ENCODE peak calls at places on chromosomes 5 and 9, in nine cellular contexts. J is CD8-positive, alpha-beta T cell; L is smooth muscle cell of the brain vasculature; N is left lobe of liver; K is dorsolateral prefrontal cortex; M is head of caudate nucleus; E is T1000; T is NCI-H1092 treated with DMSO at 0.1 percent for 48 hours; I is effector CD4-positive, alpha-beta T cell. Y is an unnamed sample.

GRCh38 chr9:4241552-4241951 is 58.3 kb downstream of the GLIS3 start:
- DNase-seq in J (no peak), L (no peak), N (no peak), K (no peak), M (no peak), E (no peak), T (no peak), I (no peak), Y (no peak)

GRCh38 chr5:72817639-72818266 is 1.3 kb downstream of the TNPO1 start:
- DNase-seq in J (no peak), L (no peak), N (no peak), K (no peak), M (no peak), E (no peak), T (no peak), I (no peak), Y (no peak)

GRCh38 chr9:105958587-105958986 is 264.2 kb downstream of the TMEM38B start:
- DNase-seq in J (no peak), L (no peak), N (no peak), K (no peak), M (no peak), E (no peak), T (no peak), I (no peak), Y (no peak)

GRCh38 chr9:93822229-93822628 is 132.9 kb downstream of the BARX1 start:
- DNase-seq in J (no peak), L (no peak), N (no peak), K (no peak), M (no peak), E (no peak), T (no peak), I (no peak), Y (no peak)

GRCh38 chr9:33287087-33287490 is 3.2 kb upstream of the NFX1 start:
- DNase-seq in J (peak), L (no peak), N (no peak), K (no peak), M (no peak), E (no peak), T (peak), I (peak), Y (peak)

GRCh38 chr5:18404039-18404438 is 769.8 kb downstream of the TAF11L14 start:
- DNase-seq in J (no peak), L (no peak), N (no peak), K (no peak), M (no peak), E (no peak), T (no peak), I (no peak), Y (no peak)

GRCh38 chr5:43244823-43245565 is 53.0 kb downstream of the NIM1K start:
- DNase-seq in J (no peak), L (no peak), N (no peak), K (no peak), M (no peak), E (no peak), T (no peak), I (no peak), Y (no peak)

GRCh38 chr5:123545506-123545905 is 33.5 kb downstream of the CSNK1G3 start:
- DNase-seq in J (peak), L (no peak), N (no peak), K (no peak), M (no peak), E (no peak), T (no peak), I (no peak), Y (peak)

GRCh38 chr5:68261174-68262021 is 45.8 kb downstream of the PIK3R1 start:
- DNase-seq in J (no peak), L (no peak), N (no peak), K (no peak), M (no peak), E (no peak), T (no peak), I (no peak), Y (no peak)

Y was measured in central memory CD4-positive, alpha-beta T cell.